ENCODE peak calls at places on chromosomes 5 and 9, in nine cellular contexts. Z is prostate gland, P is A673, K is heart left ventricle, T is fibroblast of lung, Y is right atrium auricular region, G is kidney, C is AG04449, D is cardiac muscle cell. F is an unnamed sample.

GRCh38 chr9:112755059-112755458 is 4.5 kb downstream of the SNX30 start:
- DNase-seq in G (no peak), P (no peak), K (no peak), Y (no peak), C (no peak), Z (no peak), T (no peak), D (no peak), F (no peak)

GRCh38 chr9:123265833-123266232 is 2.6 kb downstream of the STRBP start:
- DNase-seq in Z (no peak), Y (no peak), T (no peak), G (no peak), K (no peak), C (no peak), P (no peak), D (no peak), F (no peak)

GRCh38 chr5:94174748-94175411 is 433.5 kb upstream of the POU5F2 start:
- DNase-seq in K (no peak), D (no peak), Z (no peak), G (no peak), P (peak; percentile 26), T (peak; percentile 74), C (peak; percentile 34), Y (no peak), F (no peak)

GRCh38 chr5:137440800-137441199 is 58.3 kb downstream of the SPOCK1 start:
- DNase-seq in C (no peak), G (no peak), T (no peak), Z (no peak), K (no peak), P (no peak), D (no peak), Y (no peak), F (no peak)

GRCh38 chr9:89905628-89906338 is 301.0 kb downstream of the GADD45G start:
- DNase-seq in C (no peak), Z (no peak), K (no peak), G (no peak), Y (peak; percentile 28), P (no peak), D (no peak), T (no peak), F (no peak)

GRCh38 chr5:168151041-168151440 is 140.4 kb upstream of the WWC1 start:
- DNase-seq in Z (no peak), T (no peak), D (no peak), K (no peak), Y (no peak), G (no peak), P (no peak), C (no peak), F (no peak)

GRCh38 chr9:24793711-24794110 is 248.0 kb upstream of the IZUMO3 start:
- DNase-seq in Y (no peak), C (no peak), Z (no peak), P (no peak), K (no peak), D (no peak), G (no peak), T (no peak), F (no peak)

GRCh38 chr9:79335987-79336386 is 235.8 kb upstream of the TLE4 start:
- DNase-seq in P (no peak), C (no peak), Y (no peak), Z (no peak), K (no peak), G (peak; percentile 51), D (no peak), T (no peak), F (no peak)

GRCh38 chr5:180098991-180099732 is 27.6 kb upstream of the RNF130 start:
- DNase-seq in K (no peak), T (no peak), Z (no peak), D (no peak), G (peak; percentile 52), Y (no peak), C (no peak), P (no peak), F (no peak)

GRCh38 chr5:30475429-30475828 is 718.1 kb upstream of the CDH6 start:
- DNase-seq in C (no peak), Z (no peak), T (no peak), Y (no peak), G (no peak), K (no peak), D (no peak), P (no peak), F (no peak)

GRCh38 chr9:684055-684949 is 157.2 kb upstream of the DMRT1 start:
- DNase-seq in Z (peak; percentile 43), T (peak; percentile 92), P (peak; percentile 57), G (no peak), C (no peak), Y (no peak), D (peak; percentile 36), K (no peak), F (no peak)

GRCh38 chr5:126358525-126358924 is 64.7 kb upstream of the GRAMD2B start:
- DNase-seq in Y (no peak), P (no peak), G (no peak), D (no peak), Z (no peak), C (no peak), T (peak; percentile 70), K (no peak), F (no peak)

GRCh38 chr5:94308442-94308841 is 310.0 kb downstream of the KIAA0825 start:
- DNase-seq in K (no peak), T (no peak), P (no peak), Z (no peak), G (no peak), C (no peak), Y (no peak), D (no peak), F (no peak)

GRCh38 chr5:16312786-16313185 is 133.2 kb upstream of the MARCHF11 start:
- DNase-seq in P (no peak), G (no peak), T (no peak), K (no peak), D (no peak), C (no peak), Z (no peak), Y (no peak), F (no peak)
- H3K4me3 ChIP-seq in P (no peak overlapping the region), G (no peak overlapping the region), T (no peak overlapping the region), K (no peak overlapping the region), D (no peak overlapping the region), C (no peak overlapping the region), Z (no peak overlapping the region), Y (no peak overlapping the region), F (no peak overlapping the region)

DNA sequence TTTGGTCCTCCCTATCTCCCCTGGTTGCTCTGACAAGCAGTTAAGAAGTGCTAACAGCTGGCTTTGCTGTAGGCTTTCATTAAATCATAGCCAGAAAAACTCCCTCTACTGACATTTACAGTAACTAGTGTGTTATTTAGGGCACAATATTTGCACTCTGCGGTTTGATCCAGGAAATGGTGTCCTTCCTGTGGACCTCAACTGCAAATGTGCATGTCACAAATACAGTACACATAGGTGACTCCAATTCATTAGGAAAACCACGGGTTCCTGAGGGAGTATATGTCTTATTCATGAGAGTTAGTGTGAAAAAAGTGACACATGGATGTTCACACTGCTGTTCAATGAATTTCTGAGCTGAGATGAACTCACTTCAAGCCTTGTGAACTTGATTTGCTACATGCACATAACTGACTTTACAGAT is 281.6 kb downstream of the EFNA5 start:
- DNase-seq in G (no peak), T (peak; percentile 86), Y (no peak), Z (no peak), C (no peak), P (peak; percentile 88), D (no peak), K (no peak), F (peak; percentile 45)
- TF ChIP-seq CTCF in G (no peak), T (peak; percentile 12), Y (no peak), Z (no peak), C (no peak), P (no peak), D (peak; percentile 27), K (peak; percentile 35), F (no peak)

DNA sequence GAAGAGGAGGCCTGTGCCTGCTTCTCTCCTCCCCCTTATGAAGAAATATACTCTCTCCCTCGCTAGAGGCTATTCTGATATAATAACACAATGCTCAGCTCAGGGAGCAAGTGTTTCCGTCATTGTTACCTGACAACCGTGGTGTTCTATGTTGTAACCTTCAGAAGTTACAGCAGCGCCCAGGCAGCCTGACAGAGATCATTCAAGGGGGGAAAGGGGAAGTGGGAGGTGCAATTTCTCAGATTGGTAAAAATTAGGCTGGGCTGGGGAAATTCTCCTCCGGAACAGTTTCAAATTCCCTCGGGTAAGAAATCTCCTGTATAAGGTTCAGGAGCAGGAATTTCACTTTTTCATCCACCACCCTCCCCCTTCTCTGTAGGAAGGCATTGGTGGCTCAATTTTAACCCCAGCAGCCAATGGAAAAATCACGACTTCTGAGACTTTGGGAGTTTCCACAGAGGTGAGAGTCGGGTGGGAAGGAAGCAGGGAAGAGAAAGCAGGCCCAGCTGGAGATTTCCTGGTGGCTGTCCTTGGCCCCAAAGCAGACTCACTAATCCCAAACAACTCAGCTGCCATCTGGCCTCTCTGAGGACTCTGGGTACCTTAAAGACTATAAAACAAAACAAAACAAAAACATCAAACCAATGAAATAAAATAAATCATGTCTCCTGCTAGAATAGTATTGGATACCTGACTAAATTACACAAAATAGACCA is 1.3 kb downstream of the TMEM174 start:
- DNase-seq in Y (no peak), D (no peak), P (peak; percentile 29), K (no peak), T (no peak), G (no peak), Z (no peak), C (no peak), F (no peak)
- H3K4me3 ChIP-seq in Y (no peak overlapping the region), D (no peak overlapping the region), P (no peak overlapping the region), K (no peak overlapping the region), T (no peak overlapping the region), G (peak overlapping the region; percentile 84), Z (no peak overlapping the region), C (no peak overlapping the region), F (no peak overlapping the region)

GRCh38 chr5:32754251-32754650 is 43.1 kb downstream of the NPR3 start:
- DNase-seq in K (no peak), C (no peak), Z (no peak), D (no peak), T (no peak), Y (no peak), G (no peak), P (no peak), F (no peak)

GRCh38 chr5:32753051-32753450 is 41.9 kb downstream of the NPR3 start:
- DNase-seq in C (peak; percentile 29), Z (no peak), Y (no peak), K (no peak), D (no peak), T (peak; percentile 66), G (no peak), P (no peak), F (no peak)

DNA sequence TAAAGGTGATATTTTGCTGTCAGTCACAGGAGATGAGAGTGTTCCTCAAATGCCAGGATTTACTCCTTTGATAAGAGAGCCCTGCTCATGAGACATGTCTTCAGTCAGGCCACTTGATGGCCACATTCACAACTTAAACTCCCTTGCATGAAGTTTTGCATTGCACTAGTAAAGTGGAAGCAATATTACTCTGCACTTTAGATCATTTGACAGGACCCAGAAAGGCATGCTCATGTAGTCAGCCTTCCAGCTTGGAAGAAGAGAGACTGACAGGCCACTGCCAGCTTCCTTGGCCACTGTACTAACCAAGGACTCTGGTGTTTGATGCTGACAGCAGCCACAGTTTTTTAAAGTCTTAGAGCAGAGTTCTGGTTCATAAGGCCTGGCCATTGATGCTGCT is 42.6 kb downstream of the NPR3 start:
- DNase-seq in G (no peak), Y (no peak), K (no peak), Z (no peak), C (no peak), P (no peak), D (no peak), T (peak; percentile 7), F (no peak)
- TF ChIP-seq CTCF in G (no peak), Y (no peak), K (no peak), Z (no peak), C (no peak), P (no peak), D (no peak), T (peak; percentile 17), F (no peak)

F was measured in HFF-Myc.